ENCODE peak calls at places on chromosomes 7 and 10, in four cellular contexts. I, C, T and K are unnamed samples.

GRCh38 chr7:1539346-1540321 is 9.1 kb downstream of the MAFK start:
- DNase-seq in I (no peak), C (no peak), T (peak; percentile 29), K (no peak)

GRCh38 chr7:141698247-141699015 is 3.5 kb downstream of the DENND11 start:
- DNase-seq in I (no peak), C (no peak), T (no peak), K (no peak)

GRCh38 chr10:131972474-131973071 is 9.2 kb downstream of the BNIP3 start:
- DNase-seq in I (no peak), C (no peak), T (peak; percentile 44), K (peak; percentile 18)

GRCh38 chr7:108147031-108147563 is 16.9 kb upstream of the LAMB4 start:
- DNase-seq in I (no peak), C (no peak), T (no peak), K (no peak)

GRCh38 chr10:77037735-77038411 is 599.7 kb downstream of the KCNMA1 start:
- DNase-seq in I (no peak), C (no peak), T (no peak), K (no peak)

GRCh38 chr10:36017141-36017540 is 375.0 kb upstream of the FZD8 start:
- DNase-seq in I (no peak), C (no peak), T (no peak), K (no peak)

GRCh38 chr10:7788640-7789335 is 811 bp downstream of the ATP5F1C start:
- DNase-seq in I (no peak), C (no peak), T (peak; percentile 40), K (peak; percentile 44)

GRCh38 chr7:138837627-138838026 is 39.6 kb upstream of the ATP6V0A4 start:
- DNase-seq in I (no peak), C (no peak), T (no peak), K (no peak)

GRCh38 chr10:71582019-71582418 is 137.6 kb downstream of the C10orf105 start:
- DNase-seq in I (no peak), C (no peak), T (peak; percentile 42), K (peak; percentile 34)

GRCh38 chr10:3009341-3009740 is 58.0 kb upstream of the PFKP start:
- DNase-seq in I (no peak), C (no peak), T (no peak), K (no peak)

GRCh38 chr7:22791204-22792158 is 31.2 kb downstream of the TOMM7 start:
- DNase-seq in I (no peak), C (no peak), T (peak; percentile 19), K (peak; percentile 61)

GRCh38 chr7:26279405-26279804 is 12.3 kb upstream of the SNX10 start:
- DNase-seq in I (no peak), C (no peak), T (no peak), K (peak; percentile 20)